ENCODE peak calls at places on chromosomes 3 and 15, in nine cellular contexts. P is fibroblast of lung; W is HEK293T; S is activated T-cell treated with anti-CD3 and anti-CD28 coated beads, Interleukin-2, amount 50 U/mL, for 1 hour; U is epithelial cell of esophagus; Y is midbrain; O is NCI-H1694 treated with DMSO at 0.1 percent for 48 hours; D is iris pigment epithelial cell; Q is RWPE2. F is an unnamed sample.
A peak's percentile ranks its signal among the peaks of the same experiment; 100 is the strongest.

GRCh38 chr3:95297586-95297985 is 1234.7 kb downstream of the NSUN3 start:
- DNase-seq in P (no peak), W (no peak), S (no peak), U (peak; percentile 47), Y (no peak), O (no peak), D (peak; percentile 7), Q (no peak), F (no peak)

GRCh38 chr3:192417559-192418055 is 309.7 kb downstream of the FGF12 start:
- DNase-seq in P (no peak), W (no peak), S (no peak), U (no peak), Y (no peak), O (no peak), D (no peak), Q (no peak), F (no peak)

GRCh38 chr3:43093006-43093405 is 12.9 kb downstream of the POMGNT2 start:
- DNase-seq in P (no peak), W (no peak), S (no peak), U (no peak), Y (no peak), O (no peak), D (no peak), Q (no peak), F (no peak)

GRCh38 chr3:124281453-124282316 is 289.8 kb upstream of the ROPN1 start:
- DNase-seq in P (peak; percentile 49), W (peak; percentile 38), S (no peak), U (peak; percentile 61), Y (peak; percentile 22), O (peak; percentile 46), D (peak; percentile 57), Q (no peak), F (no peak)

GRCh38 chr3:23071758-23072157 is 131.4 kb upstream of the UBE2E2 start:
- DNase-seq in P (no peak), W (no peak), S (no peak), U (no peak), Y (peak; percentile 23), O (no peak), D (no peak), Q (no peak), F (no peak)

GRCh38 chr3:158471639-158472294 is 99.2 kb upstream of the MLF1 start:
- DNase-seq in P (peak; percentile 96), W (no peak), S (no peak), U (peak; percentile 20), Y (no peak), O (no peak), D (peak; percentile 89), Q (no peak), F (no peak)

GRCh38 chr3:116393199-116393598 is 52.1 kb downstream of the LSAMP start:
- DNase-seq in P (no peak), W (no peak), S (no peak), U (no peak), Y (no peak), O (no peak), D (no peak), Q (no peak), F (no peak)

GRCh38 chr3:82163907-82164520 is 402.6 kb upstream of the GBE1 start:
- DNase-seq in P (peak; percentile 13), W (no peak), S (no peak), U (peak; percentile 44), Y (no peak), O (no peak), D (peak; percentile 54), Q (no peak), F (no peak)

GRCh38 chr3:124812291-124813265 is 74.6 kb downstream of the ITGB5 start:
- DNase-seq in P (peak; percentile 97), W (no peak), S (no peak), U (peak; percentile 55), Y (no peak), O (peak; percentile 42), D (peak; percentile 97), Q (no peak), F (no peak)

GRCh38 chr3:176190755-176191154 is 1006.5 kb downstream of the TBL1XR1 start:
- DNase-seq in P (no peak), W (no peak), S (no peak), U (no peak), Y (no peak), O (peak; percentile 86), D (no peak), Q (no peak), F (no peak)

GRCh38 chr15:22907161-22907950 is 68.9 kb downstream of the NIPA2 start:
- DNase-seq in P (no peak), W (no peak), S (no peak), U (no peak), Y (no peak), O (no peak), D (no peak), Q (peak; percentile 67), F (no peak)

GRCh38 chr15:31216210-31216911 is 110.3 kb upstream of the KLF13 start:
- DNase-seq in P (peak; percentile 24), W (no peak), S (no peak), U (peak; percentile 49), Y (peak; percentile 30), O (no peak), D (peak; percentile 41), Q (peak; percentile 91), F (peak; percentile 67)

GRCh38 chr3:47413751-47414150 is 32.9 kb downstream of the PTPN23 start:
- DNase-seq in P (no peak), W (no peak), S (no peak), U (no peak), Y (peak; percentile 70), O (no peak), D (no peak), Q (no peak), F (peak; percentile 56)

GRCh38 chr3:43191116-43191515 is 85.2 kb upstream of the POMGNT2 start:
- DNase-seq in P (no peak), W (no peak), S (no peak), U (no peak), Y (no peak), O (no peak), D (peak; percentile 65), Q (no peak), F (no peak)

GRCh38 chr3:143384076-143384475 is 264.5 kb downstream of the CHST2 start:
- DNase-seq in P (no peak), W (no peak), S (no peak), U (no peak), Y (no peak), O (no peak), D (no peak), Q (no peak), F (no peak)

GRCh38 chr3:1609416-1609815 is 489.2 kb upstream of the CNTN4 start:
- DNase-seq in P (no peak), W (no peak), S (no peak), U (no peak), Y (no peak), O (peak; percentile 42), D (no peak), Q (no peak), F (no peak)

GRCh38 chr15:66401130-66402021 is 14.7 kb downstream of the MAP2K1 start:
- DNase-seq in P (peak; percentile 30), W (no peak), S (peak; percentile 23), U (peak; percentile 49), Y (no peak), O (no peak), D (no peak), Q (no peak), F (no peak)

GRCh38 chr3:182768413-182768812 is 24.9 kb upstream of the ATP11B start:
- DNase-seq in P (no peak), W (no peak), S (no peak), U (no peak), Y (no peak), O (no peak), D (no peak), Q (no peak), F (no peak)

GRCh38 chr3:159844383-159844730 is 144.3 kb upstream of the IL12A start:
- DNase-seq in P (peak; percentile 77), W (no peak), S (no peak), U (no peak), Y (no peak), O (no peak), D (peak; percentile 77), Q (no peak), F (no peak)

F was measured in pancreas.